ENCODE peak calls at places on chromosomes 2 and 18, in four cellular contexts. V is heart left ventricle, T is GM12891, R is uterus. A is an unnamed sample.

GRCh38 chr18:378039-378438 is 110.2 kb upstream of the THOC1 start:
- DNase-seq in R (no peak), T (no peak), V (no peak), A (no peak)

GRCh38 chr2:195660265-195660890 is 3.4 kb downstream of the SLC39A10 start:
- DNase-seq in T (no peak), V (peak), R (peak), A (no peak)

GRCh38 chr18:29164020-29164706 is 987.2 kb upstream of the CDH2 start:
- DNase-seq in V (no peak), T (no peak), R (no peak), A (no peak)

GRCh38 chr2:191180712-191181111 is 29.9 kb upstream of the STAT4 start:
- DNase-seq in R (no peak), T (no peak), V (no peak), A (no peak)

GRCh38 chr18:35711227-35711626 is 129.7 kb downstream of the GALNT1 start:
- DNase-seq in T (no peak), V (no peak), R (no peak), A (no peak)

GRCh38 chr2:45595724-45596435 is 15.2 kb downstream of the SRBD1 start:
- DNase-seq in T (no peak), V (peak), R (peak), A (no peak)

GRCh38 chr2:114192362-114192761 is 250.1 kb upstream of the DPP10 start:
- DNase-seq in R (no peak), V (no peak), T (no peak), A (peak)

GRCh38 chr2:126882736-126883660 is 15.7 kb upstream of the TEX51 start:
- DNase-seq in T (no peak), V (no peak), R (no peak), A (no peak)

GRCh38 chr2:229273384-229274338 is 2.6 kb upstream of the PID1 start:
- DNase-seq in V (no peak), T (peak), R (peak), A (peak)

GRCh38 chr2:147096671-147097070 is 748.2 kb upstream of the ACVR2A start:
- DNase-seq in V (no peak), T (no peak), R (no peak), A (no peak)

GRCh38 chr18:31248783-31249521 is 69.0 kb upstream of the DSG1 start:
- DNase-seq in V (no peak), R (no peak), T (no peak), A (no peak)

GRCh38 chr2:46805401-46805951 is 110.1 kb downstream of the MCFD2 start:
- DNase-seq in R (no peak), T (no peak), V (no peak), A (no peak)

GRCh38 chr2:170680172-170680913 is 34.8 kb upstream of the SP5 start:
- DNase-seq in R (no peak), T (no peak), V (no peak), A (no peak)

GRCh38 chr2:176501652-176502051 is 232.4 kb downstream of the MTX2 start:
- DNase-seq in V (no peak), R (no peak), T (no peak), A (no peak)

GRCh38 chr2:215531284-215531683 is 95.4 kb upstream of the FN1 start:
- DNase-seq in R (no peak), T (no peak), V (no peak), A (no peak)

GRCh38 chr2:83665894-83666293 is 793.2 kb downstream of the SUCLG1 start:
- DNase-seq in R (no peak), V (no peak), T (no peak), A (no peak)

GRCh38 chr2:214503568-214503967 is 92.7 kb downstream of the VWC2L start:
- DNase-seq in V (no peak), R (no peak), T (no peak), A (no peak)

GRCh38 chr18:3453540-3454364 is 3.8 kb downstream of the TGIF1 start:
- DNase-seq in R (peak), T (no peak), V (peak), A (no peak)

GRCh38 chr2:130911996-130912395 is 75.3 kb downstream of the ARHGEF4 start:
- DNase-seq in T (no peak), V (no peak), R (no peak), A (no peak)

GRCh38 chr18:12433829-12434540 is 26.3 kb downstream of the PRELID3A start:
- DNase-seq in T (no peak), R (no peak), V (no peak), A (no peak)

GRCh38 chr2:148893906-148894305 is 18.9 kb downstream of the KIF5C start:
- DNase-seq in V (no peak), R (no peak), T (no peak), A (no peak)

GRCh38 chr2:215528555-215528954 is 92.7 kb upstream of the FN1 start:
- DNase-seq in R (no peak), V (peak), T (no peak), A (peak)

GRCh38 chr2:12728221-12728777 is 11.6 kb downstream of the TRIB2 start:
- DNase-seq in R (no peak), V (no peak), T (peak), A (no peak)

GRCh38 chr18:75211721-75212625 is 1.4 kb downstream of the TSHZ1 start:
- DNase-seq in R (peak), T (no peak), V (peak), A (no peak)

GRCh38 chr2:85409719-85410583 is at the start of gene CAPG:
- DNase-seq in R (no peak), V (peak), T (peak), A (peak)

GRCh38 chr2:32446362-32446761 is 89.5 kb downstream of the BIRC6 start:
- DNase-seq in R (no peak), V (no peak), T (no peak), A (no peak)

GRCh38 chr18:77077836-77078456 is 54.6 kb downstream of the MBP start:
- DNase-seq in T (no peak), R (no peak), V (no peak), A (no peak)

GRCh38 chr2:126642031-126642430 is 13.9 kb upstream of the GYPC start:
- DNase-seq in V (no peak), R (no peak), T (no peak), A (no peak)

GRCh38 chr18:8186413-8186812 is 422.8 kb upstream of the RAB12 start:
- DNase-seq in R (no peak), V (no peak), T (no peak), A (no peak)

GRCh38 chr18:8190980-8191379 is 418.3 kb upstream of the RAB12 start:
- DNase-seq in V (no peak), T (no peak), R (no peak), A (no peak)

GRCh38 chr18:8188196-8188595 is 421.0 kb upstream of the RAB12 start:
- DNase-seq in T (no peak), V (no peak), R (no peak), A (peak)
- TF ChIP-seq POLR2A in T (no peak), V (no peak), R (no peak), A (no peak)

GRCh38 chr2:239266436-239266770 is 134.4 kb downstream of the HDAC4 start:
- DNase-seq in R (no peak), T (no peak), V (no peak), A (no peak)

GRCh38 chr2:239266779-239267410 is 133.9 kb downstream of the HDAC4 start:
- DNase-seq in R (no peak), V (peak), T (no peak), A (no peak)

GRCh38 chr2:239268082-239268481 is 132.7 kb downstream of the HDAC4 start:
- DNase-seq in T (no peak), R (no peak), V (no peak), A (no peak)

GRCh38 chr2:239268549-239268948 is 132.3 kb downstream of the HDAC4 start:
- DNase-seq in V (no peak), T (no peak), R (no peak), A (no peak)

GRCh38 chr2:239267411-239267941 is 133.3 kb downstream of the HDAC4 start:
- DNase-seq in T (peak), V (peak), R (peak), A (peak)
- TF ChIP-seq POLR2A in T (no peak), V (no peak), R (no peak), A (no peak)

DNA sequence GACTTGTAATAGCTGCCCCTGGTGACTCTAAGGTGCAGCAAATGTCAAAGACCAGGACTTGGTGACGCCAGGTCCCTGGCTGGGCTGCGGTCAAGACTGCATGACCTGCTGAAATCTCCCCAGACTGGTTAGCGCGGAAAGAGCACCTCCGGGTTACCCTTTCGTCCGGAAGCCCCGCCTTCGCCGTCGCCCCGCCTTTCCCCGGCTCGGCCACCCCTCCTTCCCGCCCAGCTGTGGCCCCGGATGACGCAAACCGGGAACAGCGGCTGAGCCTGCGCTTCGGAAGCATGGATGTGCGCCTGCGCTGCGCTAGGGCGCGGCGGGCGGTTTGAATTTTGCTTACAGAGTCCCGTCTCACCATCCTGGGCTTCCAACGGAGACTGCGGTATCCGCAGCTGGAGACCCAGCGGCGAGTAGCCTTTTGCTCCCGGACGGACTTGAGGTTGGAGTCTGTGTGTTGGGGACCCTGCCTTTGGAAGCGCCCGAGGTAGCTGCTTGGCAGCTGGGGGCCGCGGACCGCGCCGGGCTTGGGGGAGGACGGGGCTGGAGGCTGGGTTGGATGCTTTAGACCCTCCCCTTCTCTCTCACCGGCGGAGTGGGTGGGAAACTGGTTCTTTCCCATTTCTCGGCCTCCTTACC is at the start of gene SKA1:
- DNase-seq in V (peak), T (peak), R (peak), A (peak)
- TF ChIP-seq POLR2A in V (no peak), T (peak), R (peak), A (peak)

GRCh38 chr2:28390857-28391563 is 1.6 kb upstream of the FOSL2 start:
- DNase-seq in R (peak), T (no peak), V (peak), A (peak)
- TF ChIP-seq POLR2A in R (no peak), T (no peak), V (no peak), A (no peak)

GRCh38 chr2:38875576-38876367 is at the start of the genes DHX57 and MORN2:
- DNase-seq in R (peak), V (peak), T (peak), A (peak)
- TF ChIP-seq POLR2A in R (peak), V (no peak), T (peak), A (peak)

GRCh38 chr2:18299423-18300212 is 260.8 kb downstream of the RDH14 start:
- DNase-seq in R (no peak), V (peak), T (no peak), A (peak)
- TF ChIP-seq POLR2A in R (no peak), V (no peak), T (no peak), A (no peak)

A was measured in H54.